ENCODE peak calls at places on chromosomes 6 and 20, in four cellular contexts. V is NCI-H460; H is stimulated activated CD4-positive, alpha-beta T cell treated with anti-CD3 and anti-CD28 coated beads, Interleukin-4, amount 100 ng/mL, for 48 hours; Q is GM10248. W is an unnamed sample.

GRCh38 chr20:10609726-10610125 is 64.1 kb downstream of the JAG1 start:
- DNase-seq in Q (no peak), V (no peak), H (no peak), W (no peak)

GRCh38 chr6:139028242-139028657 is 295 bp upstream of the ABRACL start:
- DNase-seq in Q (no peak), V (no peak), H (no peak), W (no peak)

GRCh38 chr6:41561386-41561785 is 15.2 kb downstream of the FOXP4 start:
- DNase-seq in H (no peak), Q (no peak), V (no peak), W (no peak)

GRCh38 chr20:58603656-58604184 is 47.4 kb upstream of the STX16 start:
- DNase-seq in H (no peak), Q (no peak), V (no peak), W (no peak)

GRCh38 chr6:143727035-143727434 is 49.3 kb downstream of the PHACTR2 start:
- DNase-seq in V (no peak), Q (no peak), H (no peak), W (no peak)

GRCh38 chr6:111361648-111362047 is 121.4 kb downstream of the REV3L start:
- DNase-seq in V (peak), Q (no peak), H (no peak), W (peak)

GRCh38 chr20:1801551-1801950 is 93.7 kb upstream of the SIRPA start:
- DNase-seq in V (no peak), Q (no peak), H (no peak), W (no peak)

GRCh38 chr20:52943185-52943841 is 28.8 kb upstream of the TSHZ2 start:
- DNase-seq in H (no peak), Q (no peak), V (no peak), W (no peak)

GRCh38 chr6:148445116-148445515 is 102.5 kb downstream of the SASH1 start:
- DNase-seq in Q (no peak), V (no peak), H (no peak), W (no peak)

GRCh38 chr6:16769131-16769985 is 8.1 kb upstream of the ATXN1 start:
- DNase-seq in H (peak), Q (no peak), V (peak), W (peak)

GRCh38 chr20:2230671-2231488 is 64.9 kb upstream of the TGM3 start:
- DNase-seq in Q (no peak), H (no peak), V (no peak), W (no peak)

GRCh38 chr20:56439784-56440291 is 27.8 kb downstream of the CASS4 start:
- DNase-seq in V (no peak), H (no peak), Q (no peak), W (no peak)

GRCh38 chr20:47032969-47033578 is 138.4 kb downstream of the EYA2 start:
- DNase-seq in V (no peak), Q (no peak), H (no peak), W (no peak)

GRCh38 chr6:45653117-45653883 is 275.6 kb upstream of the SUPT3H start:
- DNase-seq in Q (no peak), V (no peak), H (no peak), W (no peak)

W was measured in NAMALWA.